ENCODE peak calls at places on chromosomes 11 and 22, in six cellular contexts. K is PC-9; F is brain microvascular endothelial cell; X is gastrocnemius medialis; E is CD8-positive, alpha-beta T cell; L is body of pancreas. C is an unnamed sample.
A peak's percentile ranks its signal among the peaks of the same experiment; 100 is the strongest.

GRCh38 chr11:124586247-124586860 is 16.6 kb downstream of the OR8A1 start:
- DNase-seq in K (no peak), F (peak; percentile 68), X (peak; percentile 14), E (peak; percentile 26), L (peak; percentile 66), C (no peak)

GRCh38 chr11:2684581-2684980 is 15.2 kb downstream of the KCNQ1OT1 start:
- DNase-seq in K (no peak), F (no peak), X (peak; percentile 3), E (no peak), L (peak; percentile 1), C (no peak)

GRCh38 chr11:76880314-76880713 is 19.6 kb downstream of the ACER3 start:
- DNase-seq in K (no peak), F (peak; percentile 31), X (no peak), E (no peak), L (no peak), C (no peak)

GRCh38 chr11:79438631-79439429 is 2.0 kb downstream of the TENM4 start:
- DNase-seq in K (no peak), F (no peak), X (no peak), E (no peak), L (peak; percentile 30), C (no peak)

GRCh38 chr11:92453055-92453454 is 228.4 kb downstream of the FAT3 start:
- DNase-seq in K (peak; percentile 37), F (peak; percentile 81), X (no peak), E (no peak), L (no peak), C (no peak)

GRCh38 chr11:20056109-20057054 is 103.9 kb downstream of the DBX1 start:
- DNase-seq in K (no peak), F (no peak), X (peak; percentile 58), E (no peak), L (peak; percentile 66), C (no peak)

GRCh38 chr11:133817449-133817848 is 27.9 kb downstream of the SPATA19 start:
- DNase-seq in K (no peak), F (no peak), X (no peak), E (no peak), L (no peak), C (no peak)

GRCh38 chr22:32852346-32853251 is 51.1 kb downstream of the TIMP3 start:
- DNase-seq in K (no peak), F (peak; percentile 39), X (peak; percentile 66), E (no peak), L (peak; percentile 30), C (no peak)

GRCh38 chr11:32396331-32396730 is 39.0 kb downstream of the WT1 start:
- DNase-seq in K (no peak), F (no peak), X (no peak), E (no peak), L (no peak), C (no peak)

GRCh38 chr22:22464541-22465054 is 43.9 kb downstream of the ZNF280B start:
- DNase-seq in K (no peak), F (no peak), X (no peak), E (no peak), L (no peak), C (no peak)

GRCh38 chr22:19149962-19150361 is at the start of gene GSC2:
- DNase-seq in K (no peak), F (no peak), X (no peak), E (no peak), L (no peak), C (no peak)

GRCh38 chr11:130178992-130179391 is 19.4 kb downstream of the ST14 start:
- DNase-seq in K (no peak), F (no peak), X (no peak), E (no peak), L (no peak), C (no peak)

GRCh38 chr11:70769106-70769505 is 370.8 kb downstream of the CTTN start:
- DNase-seq in K (peak; percentile 33), F (no peak), X (no peak), E (no peak), L (no peak), C (no peak)

GRCh38 chr22:48748113-48748859 is 1079.4 kb downstream of the BRD1 start:
- DNase-seq in K (no peak), F (no peak), X (no peak), E (no peak), L (no peak), C (no peak)

GRCh38 chr11:108388576-108388975 is 78.8 kb downstream of the C11orf65 start:
- DNase-seq in K (no peak), F (no peak), X (no peak), E (no peak), L (no peak), C (no peak)

GRCh38 chr11:75768909-75769771 is 562 bp downstream of the DGAT2 start:
- DNase-seq in K (peak; percentile 44), F (no peak), X (no peak), E (no peak), L (peak; percentile 11), C (no peak)

GRCh38 chr11:30257058-30257457 is 26.2 kb downstream of the FSHB start:
- DNase-seq in K (no peak), F (no peak), X (no peak), E (no peak), L (no peak), C (no peak)

GRCh38 chr11:118792642-118793124 is 1.7 kb upstream of the DDX6 start:
- DNase-seq in K (no peak), F (peak; percentile 89), X (peak; percentile 63), E (peak; percentile 45), L (peak; percentile 84), C (peak; percentile 37)

GRCh38 chr22:49208768-49209252 is 618.9 kb downstream of the BRD1 start:
- DNase-seq in K (no peak), F (no peak), X (no peak), E (no peak), L (no peak), C (no peak)

GRCh38 chr11:30855383-30856006 is 269.3 kb upstream of the MPPED2 start:
- DNase-seq in K (no peak), F (no peak), X (no peak), E (no peak), L (no peak), C (no peak)

GRCh38 chr11:9038537-9038936 is 34.7 kb upstream of the NRIP3 start:
- DNase-seq in K (no peak), F (no peak), X (no peak), E (no peak), L (no peak), C (no peak)

GRCh38 chr22:39703890-39704658 is 133.5 kb downstream of the CACNA1I start:
- DNase-seq in K (no peak), F (no peak), X (peak; percentile 75), E (no peak), L (peak; percentile 18), C (no peak)

GRCh38 chr11:78210000-78210608 is 21.4 kb downstream of the USP35 start:
- DNase-seq in K (no peak), F (no peak), X (no peak), E (no peak), L (no peak), C (no peak)

GRCh38 chr11:56521955-56522354 is 21.1 kb downstream of the OR5M11 start:
- DNase-seq in K (no peak), F (no peak), X (no peak), E (no peak), L (no peak), C (no peak)

GRCh38 chr11:106990322-106990721 is 28.0 kb downstream of the GUCY1A2 start:
- DNase-seq in K (no peak), F (no peak), X (no peak), E (no peak), L (peak; percentile 6), C (no peak)

GRCh38 chr11:3093281-3094191 is 36.3 kb upstream of the CARS1 start:
- DNase-seq in K (no peak), F (no peak), X (peak; percentile 7), E (no peak), L (no peak), C (no peak)

GRCh38 chr11:36311926-36312592 is 16.0 kb downstream of the PRR5L start:
- DNase-seq in K (no peak), F (no peak), X (no peak), E (no peak), L (no peak), C (no peak)
- H3K27me3 ChIP-seq in K (no peaks in the 10 kb centered on the region), F (no peaks in the 10 kb centered on the region), X (no peaks in the 10 kb centered on the region), E (no peaks in the 10 kb centered on the region), L (no peaks in the 10 kb centered on the region), C (no peaks in the 10 kb centered on the region)

GRCh38 chr22:23857606-23858483 is at the start of gene SLC2A11:
- DNase-seq in K (peak; percentile 89), F (peak; percentile 95), X (peak; percentile 97), E (peak; percentile 89), L (peak; percentile 98), C (peak; percentile 83)
- TF ChIP-seq CTCF in K (no peak), F (peak; percentile 47), X (no peak), E (peak; percentile 23), L (peak; percentile 60), C (peak; percentile 47)

GRCh38 chr11:120238968-120239620 is 846 bp upstream of the POU2F3 start:
- DNase-seq in K (no peak), F (no peak), X (no peak), E (no peak), L (no peak), C (no peak)
- H3K27me3 ChIP-seq in K (peaks cover 15% of the 10 kb centered on the region), F (peaks cover 34% of the 10 kb centered on the region), X (peaks cover 38% of the 10 kb centered on the region), E (peaks cover 13% of the 10 kb centered on the region), L (no peaks in the 10 kb centered on the region), C (no peaks in the 10 kb centered on the region)

DNA sequence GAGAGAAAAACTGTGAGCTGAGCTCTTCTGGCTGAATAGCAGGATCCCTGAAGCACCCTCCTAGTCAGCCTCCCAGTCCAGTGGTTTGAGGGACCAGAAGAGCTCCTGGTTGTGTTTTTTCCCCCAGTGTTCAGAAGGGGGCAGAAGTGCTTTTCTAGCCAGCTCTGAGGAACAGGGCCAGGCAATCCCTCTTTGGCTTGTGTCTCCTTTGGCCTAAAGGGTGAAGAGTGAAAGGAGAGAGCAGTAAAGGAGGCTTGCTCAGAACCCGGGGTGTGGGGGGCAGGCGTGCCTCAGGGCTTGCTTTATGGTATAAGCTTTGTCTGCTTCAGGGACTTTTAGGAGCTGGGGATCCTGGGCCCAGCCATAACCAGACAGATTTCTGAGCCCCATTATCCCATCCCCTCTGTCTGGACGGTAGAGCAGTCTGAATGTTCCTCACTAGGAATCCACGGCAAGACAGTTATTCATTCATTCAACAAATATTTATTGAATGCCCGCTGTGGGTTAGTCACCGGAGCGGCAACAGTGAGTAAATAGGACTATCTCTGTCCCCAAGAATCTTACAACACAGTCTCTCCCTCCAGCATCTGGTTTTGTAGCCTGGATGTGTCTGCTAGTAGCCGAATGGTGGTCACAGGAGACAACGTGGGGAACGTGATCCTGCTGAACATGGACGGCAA is 14.5 kb downstream of the ACP2 start:
- DNase-seq in K (peak; percentile 89), F (peak; percentile 81), X (peak; percentile 34), E (no peak), L (peak; percentile 59), C (no peak)
- TF ChIP-seq CTCF in K (peak; percentile 65), F (peak; percentile 68), X (peak; percentile 19), E (no peak), L (peak; percentile 10), C (peak; percentile 9)

DNA sequence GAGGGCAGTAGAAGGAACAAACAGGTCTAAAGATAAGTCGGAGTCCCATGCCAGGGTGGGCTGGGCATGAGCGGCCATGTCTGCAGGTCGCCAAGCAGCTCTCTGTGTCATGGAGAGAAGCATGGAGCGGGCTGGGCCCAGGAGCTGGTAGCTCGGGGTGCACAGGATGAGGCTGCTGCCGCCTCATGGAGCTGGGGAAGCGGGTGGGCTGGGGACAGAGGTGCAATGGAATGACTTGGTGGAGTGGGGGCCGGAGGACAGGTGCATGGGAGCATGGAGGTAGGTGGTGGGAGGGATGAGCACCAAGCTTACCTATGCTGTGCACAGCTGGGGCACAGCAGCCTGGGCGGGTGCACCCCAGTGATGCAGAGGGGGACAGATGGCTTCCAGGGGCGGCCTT is 3.6 kb downstream of the NRXN2 start:
- DNase-seq in K (no peak), F (no peak), X (no peak), E (no peak), L (no peak), C (no peak)
- H3K27me3 ChIP-seq in K (peaks cover 87% of the 10 kb centered on the region), F (peaks cover 40% of the 10 kb centered on the region), X (peaks cover 43% of the 10 kb centered on the region), E (no peaks in the 10 kb centered on the region), L (peaks cover 18% of the 10 kb centered on the region), C (peaks cover 25% of the 10 kb centered on the region)

C was measured in esophagus squamous epithelium.